ENCODE peak calls at places on chromosomes 16 and 17, in five cellular contexts. B, W, X, E and D are unnamed samples.
A peak's percentile ranks its signal among the peaks of the same experiment; 100 is the strongest.

GRCh38 chr16:14128097-14128496 is 57.0 kb downstream of the MRTFB start:
- DNase-seq in B (no peak), W (no peak), X (no peak), E (no peak), D (no peak)

GRCh38 chr17:75645501-75645888 is 12.3 kb downstream of the SMIM5 start:
- DNase-seq in B (no peak), W (no peak), X (no peak), E (peak; percentile 58), D (no peak)

GRCh38 chr16:30982548-30983288 is 2.3 kb upstream of the HSD3B7 start:
- DNase-seq in B (no peak), W (peak; percentile 79), X (no peak), E (no peak), D (no peak)

GRCh38 chr17:71149607-71150006 is 971.2 kb upstream of the SOX9 start:
- DNase-seq in B (no peak), W (no peak), X (no peak), E (no peak), D (no peak)

GRCh38 chr16:81823111-81823510 is 44.0 kb downstream of the PLCG2 start:
- DNase-seq in B (peak; percentile 82), W (no peak), X (no peak), E (no peak), D (no peak)

GRCh38 chr16:17647879-17648649 is 177.3 kb upstream of the XYLT1 start:
- DNase-seq in B (no peak), W (no peak), X (no peak), E (no peak), D (no peak)

GRCh38 chr16:4936991-4937781 is at the start of gene PPL:
- DNase-seq in B (no peak), W (no peak), X (peak; percentile 82), E (peak; percentile 91), D (peak; percentile 65)

GRCh38 chr16:49855280-49855821 is 561 bp downstream of the ZNF423 start:
- DNase-seq in B (peak; percentile 22), W (peak; percentile 67), X (peak; percentile 95), E (peak; percentile 84), D (peak; percentile 89)

GRCh38 chr17:42655528-42655927 is 3.6 kb upstream of the TUBG2 start:
- DNase-seq in B (no peak), W (peak; percentile 63), X (no peak), E (no peak), D (no peak)

GRCh38 chr17:83144421-83145357 is 65.3 kb downstream of the METRNL start:
- DNase-seq in B (no peak), W (peak; percentile 87), X (peak; percentile 79), E (no peak), D (no peak)